ENCODE peak calls at places on chromosomes 4 and X, in four cellular contexts. C, B, O and Q are unnamed samples.
A peak's percentile ranks its signal among the peaks of the same experiment; 100 is the strongest.

GRCh38 chrX:1521459-1521956 is 15.5 kb downstream of the P2RY8 start:
- DNase-seq in O (no peak), C (no peak), B (no peak), Q (peak; percentile 89)

GRCh38 chr4:150176559-150176958 is 98.3 kb downstream of the DCLK2 start:
- DNase-seq in O (no peak), C (no peak), B (peak; percentile 70), Q (no peak)

GRCh38 chr4:80990851-80991250 is 39.7 kb upstream of the BMP3 start:
- DNase-seq in O (no peak), B (no peak), C (no peak), Q (no peak)

GRCh38 chrX:14753436-14753835 is 119.4 kb downstream of the FANCB start:
- DNase-seq in O (no peak), C (no peak), B (no peak), Q (no peak)

GRCh38 chr4:66178901-66179300 is 508.6 kb upstream of the EPHA5 start:
- DNase-seq in O (no peak), B (no peak), C (no peak), Q (no peak)

GRCh38 chr4:186902361-186902760 is 178.7 kb upstream of the FAT1 start:
- DNase-seq in C (no peak), B (no peak), O (no peak), Q (no peak)

GRCh38 chrX:18353931-18354368 is 538 bp downstream of the SCML2 start:
- DNase-seq in C (peak; percentile 18), O (peak; percentile 59), B (no peak), Q (peak; percentile 80)

GRCh38 chr4:38873290-38873949 is 5.8 kb downstream of the FAM114A1 start:
- DNase-seq in C (no peak), B (no peak), O (no peak), Q (no peak)

GRCh38 chrX:109922183-109922582 is 80.7 kb upstream of the TMEM164 start:
- DNase-seq in B (no peak), C (no peak), O (no peak), Q (no peak)

GRCh38 chr4:186570193-186570996 is 15.0 kb upstream of the MTNR1A start:
- DNase-seq in B (peak; percentile 35), C (no peak), O (no peak), Q (no peak)

GRCh38 chrX:17376381-17377046 is 1.5 kb downstream of the NHS start:
- DNase-seq in O (peak; percentile 50), B (no peak), C (no peak), Q (peak; percentile 72)

GRCh38 chr4:174349156-174349555 is 65.4 kb downstream of the CEP44 start:
- DNase-seq in C (no peak), O (no peak), B (no peak), Q (no peak)

GRCh38 chrX:119604778-119605177 is 1.4 kb downstream of the NKRF start:
- DNase-seq in B (no peak), C (no peak), O (no peak), Q (no peak)

GRCh38 chrX:41441934-41442823 is 5.0 kb upstream of the NYX start:
- DNase-seq in B (peak; percentile 74), O (peak; percentile 91), C (peak; percentile 54), Q (peak; percentile 96)

GRCh38 chrX:135596495-135596894 is 76.0 kb downstream of the INTS6L start:
- DNase-seq in B (peak; percentile 38), C (peak; percentile 45), O (peak; percentile 48), Q (peak; percentile 77)

GRCh38 chrX:154002215-154002719 is 17.4 kb downstream of the IRAK1 start:
- DNase-seq in C (no peak), O (no peak), B (peak; percentile 80), Q (peak; percentile 91)

GRCh38 chrX:30654989-30655607 is 1.9 kb downstream of the GK start:
- DNase-seq in O (no peak), C (no peak), B (no peak), Q (no peak)

GRCh38 chr4:116829187-116829586 is 256.2 kb downstream of the TRAM1L1 start:
- DNase-seq in O (no peak), C (no peak), B (no peak), Q (no peak)

GRCh38 chr4:76305033-76305687 is 1.4 kb upstream of the STBD1 start:
- DNase-seq in C (no peak), B (no peak), O (no peak), Q (peak; percentile 71)

GRCh38 chr4:128320656-128321055 is 33.0 kb upstream of the PGRMC2 start:
- DNase-seq in C (no peak), O (no peak), B (no peak), Q (no peak)

GRCh38 chrX:119292445-119292844 is 56.4 kb downstream of the PGRMC1 start:
- DNase-seq in B (no peak), O (no peak), C (no peak), Q (no peak)

GRCh38 chr4:103129174-103129573 is 29.5 kb upstream of the BDH2 start:
- DNase-seq in C (no peak), B (no peak), O (no peak), Q (no peak)

GRCh38 chr4:3337357-3337732 is 44.5 kb downstream of the RGS12 start:
- DNase-seq in O (no peak), C (no peak), B (no peak), Q (no peak)

GRCh38 chr4:88880001-88880400 is 177.0 kb downstream of the FAM13A start:
- DNase-seq in B (no peak), C (no peak), O (no peak), Q (no peak)

GRCh38 chr4:15702941-15703403 is at the start of gene BST1:
- DNase-seq in C (no peak), O (peak; percentile 65), B (peak; percentile 59), Q (peak; percentile 96)